ENCODE peak calls at places on chromosomes 12 and 14, in ten cellular contexts. Q is stimulated activated CD4-positive, alpha-beta T cell treated with anti-CD3 and anti-CD28 coated beads, Interleukin-15, amount 100 ng/mL, for 24 hours; J is epithelial cell of proximal tubule; G is AG08396; I is AG08395; B is upper lobe of right lung; L is neural crest cell; S is caudate nucleus; C is fibroblast of lung; H is posterior cingulate gyrus. T is an unnamed sample.

GRCh38 chr14:60649815-60650381 is 621 bp upstream of the SIX1 start:
- DNase-seq in Q (no peak), J (no peak), G (no peak), S (no peak), I (no peak), B (no peak), C (peak), L (no peak), H (no peak), T (no peak)

GRCh38 chr12:1993871-1994371 is 10.3 kb downstream of the DCP1B start:
- DNase-seq in G (peak), L (no peak), I (no peak), S (no peak), H (no peak), J (no peak), Q (no peak), B (no peak), C (peak), T (no peak)

GRCh38 chr14:23008836-23009235 is 1.1 kb downstream of the C14orf93 start:
- DNase-seq in I (no peak), S (no peak), G (no peak), B (no peak), Q (no peak), C (peak), J (no peak), L (no peak), H (no peak), T (no peak)

GRCh38 chr12:53292441-53292840 is 2.9 kb upstream of the PFDN5 start:
- DNase-seq in S (no peak), C (no peak), J (no peak), Q (no peak), I (no peak), G (no peak), H (no peak), L (no peak), B (no peak), T (no peak)

GRCh38 chr14:72075649-72076334 is 143.6 kb downstream of the RGS6 start:
- DNase-seq in G (no peak), S (no peak), B (no peak), I (no peak), H (no peak), Q (no peak), L (no peak), J (no peak), C (no peak), T (no peak)

GRCh38 chr12:129659927-129660326 is 243.9 kb downstream of the TMEM132D start:
- DNase-seq in H (no peak), J (peak), Q (no peak), B (no peak), S (no peak), I (no peak), L (no peak), C (peak), G (no peak), T (no peak)

GRCh38 chr12:48175613-48176416 is 7.6 kb upstream of the CCDC184 start:
- DNase-seq in S (no peak), G (no peak), I (no peak), B (no peak), Q (no peak), C (peak), J (no peak), L (no peak), H (no peak), T (no peak)

GRCh38 chr12:86247871-86248270 is 8.3 kb downstream of the MGAT4C start:
- DNase-seq in B (no peak), J (no peak), Q (no peak), C (no peak), G (no peak), S (no peak), H (no peak), L (no peak), I (no peak), T (no peak)

GRCh38 chr14:49594347-49595089 is 4.2 kb upstream of the LRR1 start:
- DNase-seq in L (no peak), B (no peak), C (peak), Q (no peak), S (no peak), J (no peak), H (no peak), G (peak), I (no peak), T (peak)

T was measured in Ammon's horn.